ENCODE peak calls at places on chromosomes 16 and 17, in eight cellular contexts. M is trophoblast cell; P is HepG2; E is uterus; Y is effector memory CD4-positive, alpha-beta T cell; B is IMR-90; O is tibial artery; N is gastrocnemius medialis. T is an unnamed sample.

GRCh38 chr17:40602445-40603443 is 37.5 kb upstream of the CCR7 start:
- DNase-seq in M (no peak), P (no peak), E (no peak), Y (peak; percentile 55), B (no peak), O (no peak), N (no peak), T (no peak)

GRCh38 chr17:17749025-17749772 is 67.9 kb downstream of the RAI1 start:
- DNase-seq in M (no peak), P (no peak), E (no peak), Y (no peak), B (no peak), O (no peak), N (no peak), T (peak; percentile 48)

GRCh38 chr17:21353326-21354010 is 22.7 kb upstream of the KCNJ12 start:
- DNase-seq in M (peak; percentile 57), P (no peak), E (no peak), Y (no peak), B (no peak), O (peak; percentile 64), N (no peak), T (no peak)

GRCh38 chr16:7518158-7518557 is 185.5 kb downstream of the RBFOX1 start:
- DNase-seq in M (no peak), P (no peak), E (no peak), Y (no peak), B (no peak), O (no peak), N (no peak), T (no peak)

GRCh38 chr17:6558932-6559752 is 2.8 kb upstream of the PITPNM3 start:
- DNase-seq in M (no peak), P (no peak), E (no peak), Y (no peak), B (no peak), O (no peak), N (no peak), T (no peak)

GRCh38 chr17:73401911-73402310 is 90.1 kb upstream of the CDC42EP4 start:
- DNase-seq in M (no peak), P (peak; percentile 31), E (no peak), Y (no peak), B (peak; percentile 7), O (no peak), N (no peak), T (no peak)

GRCh38 chr17:58427807-58428206 is 10.5 kb upstream of the RNF43 start:
- DNase-seq in M (no peak), P (no peak), E (no peak), Y (no peak), B (no peak), O (no peak), N (no peak), T (no peak)

GRCh38 chr17:18038149-18038850 is 668 bp downstream of the ATPAF2 start:
- DNase-seq in M (no peak), P (no peak), E (no peak), Y (no peak), B (peak; percentile 16), O (no peak), N (no peak), T (no peak)

GRCh38 chr16:84091460-84091859 is 25.3 kb downstream of the MBTPS1 start:
- DNase-seq in M (no peak), P (no peak), E (no peak), Y (no peak), B (no peak), O (no peak), N (no peak), T (no peak)

GRCh38 chr17:61475726-61476125 is 23.5 kb downstream of the TBX4 start:
- DNase-seq in M (no peak), P (no peak), E (no peak), Y (no peak), B (peak; percentile 77), O (no peak), N (no peak), T (no peak)

GRCh38 chr16:67855789-67856188 is 8.3 kb upstream of the CENPT start:
- DNase-seq in M (no peak), P (no peak), E (no peak), Y (no peak), B (no peak), O (no peak), N (no peak), T (no peak)

GRCh38 chr16:70395345-70395901 is 43.5 kb downstream of the ST3GAL2 start:
- DNase-seq in M (peak; percentile 65), P (peak; percentile 72), E (no peak), Y (peak; percentile 33), B (peak; percentile 22), O (peak; percentile 32), N (peak; percentile 29), T (peak; percentile 16)

GRCh38 chr16:54509406-54509931 is 222.9 kb upstream of the IRX3 start:
- DNase-seq in M (no peak), P (no peak), E (no peak), Y (no peak), B (no peak), O (no peak), N (no peak), T (no peak)

GRCh38 chr17:77319211-77320031 is 178.7 kb downstream of the SEC14L1 start:
- DNase-seq in M (peak; percentile 86), P (no peak), E (peak; percentile 81), Y (peak; percentile 51), B (peak; percentile 86), O (peak; percentile 94), N (peak; percentile 93), T (no peak)

GRCh38 chr17:82926716-82927115 is 86.9 kb upstream of the ZNF750 start:
- DNase-seq in M (no peak), P (no peak), E (no peak), Y (no peak), B (no peak), O (no peak), N (no peak), T (no peak)

GRCh38 chr16:49698931-49699715 is 156.8 kb downstream of the ZNF423 start:
- DNase-seq in M (no peak), P (no peak), E (peak; percentile 66), Y (no peak), B (no peak), O (peak; percentile 62), N (no peak), T (no peak)

GRCh38 chr16:58032710-58033293 is 7.2 kb downstream of the MMP15 start:
- DNase-seq in M (no peak), P (no peak), E (no peak), Y (no peak), B (no peak), O (no peak), N (no peak), T (peak; percentile 62)

GRCh38 chr17:42536372-42537155 is 523 bp downstream of the NAGLU start:
- DNase-seq in M (peak; percentile 77), P (peak; percentile 86), E (peak; percentile 88), Y (peak; percentile 52), B (peak; percentile 78), O (peak; percentile 83), N (peak; percentile 85), T (peak; percentile 64)

GRCh38 chr17:44417553-44417952 is 28.1 kb upstream of the ITGA2B start:
- DNase-seq in M (peak; percentile 13), P (peak; percentile 20), E (no peak), Y (no peak), B (peak; percentile 97), O (no peak), N (peak; percentile 20), T (no peak)

DNA sequence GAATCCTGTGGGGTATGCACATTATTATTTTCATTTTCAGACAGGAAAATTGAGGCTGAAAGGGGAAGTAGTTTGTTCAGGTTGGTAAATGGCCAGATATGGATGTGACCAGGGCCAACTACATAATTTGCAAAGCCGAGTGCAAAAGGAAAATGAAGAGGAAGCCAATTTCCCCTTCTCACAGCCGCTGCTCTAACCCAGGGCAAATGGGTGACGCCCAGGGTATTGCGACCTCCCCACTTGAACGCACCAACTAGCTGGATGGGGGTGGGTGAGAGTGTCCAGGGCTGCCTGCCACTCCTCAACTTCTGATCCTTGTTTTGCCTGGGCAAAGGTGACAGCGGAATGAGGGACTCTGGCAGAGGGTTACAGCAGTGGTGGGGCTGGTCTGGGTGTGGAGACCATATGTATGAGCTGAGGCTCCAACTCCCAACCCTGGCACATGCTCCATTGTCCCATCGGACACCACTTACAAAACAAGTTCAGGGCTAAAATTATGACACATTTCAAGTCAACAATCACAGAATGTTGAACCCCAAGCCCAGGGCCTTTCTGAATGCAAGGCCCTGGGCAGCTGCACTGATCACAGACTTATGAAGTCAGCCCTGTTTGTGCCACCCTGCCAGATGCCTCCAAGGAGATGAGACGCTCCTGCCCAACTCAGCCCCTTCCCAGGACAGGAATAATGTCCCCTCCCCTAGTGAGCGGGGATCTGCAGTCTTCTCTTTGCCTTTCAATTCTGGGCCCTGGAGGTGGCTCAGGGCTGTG is 1.7 kb downstream of the ANKRD40CL start:
- DNase-seq in M (no peak), P (peak; percentile 29), E (no peak), Y (no peak), B (no peak), O (no peak), N (no peak), T (no peak)
- H3K27ac ChIP-seq in M (no peak overlapping the region), P (no peak overlapping the region), E (no peak overlapping the region), Y (no peak overlapping the region), B (no peak overlapping the region), O (no peak overlapping the region), N (no peak overlapping the region), T (no peak overlapping the region)

GRCh38 chr17:70139449-70139993 is 29.8 kb upstream of the KCNJ2 start:
- DNase-seq in M (no peak), P (no peak), E (no peak), Y (no peak), B (no peak), O (no peak), N (no peak), T (no peak)

GRCh38 chr17:70136131-70136530 is 33.2 kb upstream of the KCNJ2 start:
- DNase-seq in M (no peak), P (no peak), E (no peak), Y (no peak), B (no peak), O (no peak), N (no peak), T (no peak)

GRCh38 chr17:70134777-70135176 is 34.6 kb upstream of the KCNJ2 start:
- DNase-seq in M (no peak), P (no peak), E (no peak), Y (no peak), B (no peak), O (no peak), N (no peak), T (no peak)

GRCh38 chr17:70138309-70138865 is 30.9 kb upstream of the KCNJ2 start:
- DNase-seq in M (peak; percentile 67), P (no peak), E (no peak), Y (no peak), B (no peak), O (no peak), N (peak; percentile 25), T (no peak)

GRCh38 chr17:70137451-70138230 is 31.7 kb upstream of the KCNJ2 start:
- DNase-seq in M (peak; percentile 85), P (no peak), E (peak; percentile 47), Y (no peak), B (peak; percentile 95), O (peak; percentile 82), N (peak; percentile 89), T (no peak)
- H3K27ac ChIP-seq in M (no peak overlapping the region), P (no peak overlapping the region), E (peak overlapping the region; percentile 58), Y (no peak overlapping the region), B (peak overlapping the region; percentile 98), O (peak overlapping the region; percentile 76), N (peak overlapping the region; percentile 91), T (peak overlapping the region; percentile 58)

GRCh38 chr16:55989569-55989907 is 114.4 kb upstream of the CES5A start:
- DNase-seq in M (no peak), P (no peak), E (no peak), Y (no peak), B (no peak), O (no peak), N (no peak), T (no peak)
- H3K27ac ChIP-seq in M (no peak overlapping the region), P (no peak overlapping the region), E (no peak overlapping the region), Y (no peak overlapping the region), B (no peak overlapping the region), O (no peak overlapping the region), N (no peak overlapping the region), T (no peak overlapping the region)

GRCh38 chr16:69106491-69107291 is 1.2 kb downstream of the HAS3 start:
- DNase-seq in M (no peak), P (no peak), E (no peak), Y (no peak), B (no peak), O (no peak), N (no peak), T (no peak)
- H3K27ac ChIP-seq in M (no peak overlapping the region), P (no peak overlapping the region), E (no peak overlapping the region), Y (no peak overlapping the region), B (no peak overlapping the region), O (no peak overlapping the region), N (no peak overlapping the region), T (no peak overlapping the region)